ENCODE peak calls at places on chromosome 15, in seven cellular contexts. One of them, this sample, is unnamed.

GRCh38 chr15:88218557-88219214 is 37.9 kb downstream of the NTRK3 start:
- DNase-seq in cardiac fibroblast: no peak
- DNase-seq in PC-3: no peak
- DNase-seq in WERI-Rb-1: peak
- DNase-seq in activated CD8-positive, alpha-beta memory T cell treated with anti-CD3 and anti-CD28 coated beads for 24 hours: no peak
- DNase-seq in MM.1S: peak
- DNase-seq in activated naive CD4-positive, alpha-beta T cell: no peak
- DNase-seq in this sample: no peak

GRCh38 chr15:92883643-92884458 is 16.3 kb upstream of the CHD2 start:
- DNase-seq in cardiac fibroblast: peak
- DNase-seq in activated CD8-positive, alpha-beta memory T cell treated with anti-CD3 and anti-CD28 coated beads for 24 hours: no peak
- DNase-seq in MM.1S: peak
- DNase-seq in WERI-Rb-1: no peak
- DNase-seq in PC-3: no peak
- DNase-seq in activated naive CD4-positive, alpha-beta T cell: no peak
- DNase-seq in this sample: peak

GRCh38 chr15:52295421-52295991 is at the start of gene MYO5C:
- DNase-seq in cardiac fibroblast: peak
- DNase-seq in PC-3: peak
- DNase-seq in WERI-Rb-1: peak
- DNase-seq in MM.1S: peak
- DNase-seq in activated CD8-positive, alpha-beta memory T cell treated with anti-CD3 and anti-CD28 coated beads for 24 hours: no peak
- DNase-seq in activated naive CD4-positive, alpha-beta T cell: no peak
- DNase-seq in this sample: peak

GRCh38 chr15:68578960-68579935 is at the start of gene CORO2B:
- DNase-seq in PC-3: peak
- DNase-seq in WERI-Rb-1: peak
- DNase-seq in MM.1S: no peak
- DNase-seq in activated naive CD4-positive, alpha-beta T cell: no peak
- DNase-seq in activated CD8-positive, alpha-beta memory T cell treated with anti-CD3 and anti-CD28 coated beads for 24 hours: peak
- DNase-seq in cardiac fibroblast: peak
- DNase-seq in this sample: peak

GRCh38 chr15:49372366-49372765 is 50.7 kb upstream of the FGF7 start:
- DNase-seq in PC-3: no peak
- DNase-seq in activated naive CD4-positive, alpha-beta T cell: no peak
- DNase-seq in WERI-Rb-1: no peak
- DNase-seq in activated CD8-positive, alpha-beta memory T cell treated with anti-CD3 and anti-CD28 coated beads for 24 hours: no peak
- DNase-seq in MM.1S: no peak
- DNase-seq in cardiac fibroblast: no peak
- DNase-seq in this sample: no peak

GRCh38 chr15:31150732-31151212 is 49.2 kb upstream of the TRPM1 start:
- DNase-seq in activated CD8-positive, alpha-beta memory T cell treated with anti-CD3 and anti-CD28 coated beads for 24 hours: peak
- DNase-seq in cardiac fibroblast: no peak
- DNase-seq in WERI-Rb-1: no peak
- DNase-seq in PC-3: no peak
- DNase-seq in MM.1S: no peak
- DNase-seq in activated naive CD4-positive, alpha-beta T cell: no peak
- DNase-seq in this sample: no peak

GRCh38 chr15:51641490-51642135 is 19.0 kb upstream of the DMXL2 start:
- DNase-seq in PC-3: no peak
- DNase-seq in WERI-Rb-1: no peak
- DNase-seq in cardiac fibroblast: no peak
- DNase-seq in activated CD8-positive, alpha-beta memory T cell treated with anti-CD3 and anti-CD28 coated beads for 24 hours: no peak
- DNase-seq in MM.1S: no peak
- DNase-seq in activated naive CD4-positive, alpha-beta T cell: no peak
- DNase-seq in this sample: no peak

GRCh38 chr15:50765202-50765967 is at the start of gene SPPL2A:
- DNase-seq in activated naive CD4-positive, alpha-beta T cell: peak
- DNase-seq in activated CD8-positive, alpha-beta memory T cell treated with anti-CD3 and anti-CD28 coated beads for 24 hours: peak
- DNase-seq in WERI-Rb-1: peak
- DNase-seq in cardiac fibroblast: peak
- DNase-seq in PC-3: peak
- DNase-seq in MM.1S: peak
- DNase-seq in this sample: peak

GRCh38 chr15:62407216-62407615 is 242.1 kb upstream of the C2CD4B start:
- DNase-seq in WERI-Rb-1: no peak
- DNase-seq in MM.1S: no peak
- DNase-seq in PC-3: no peak
- DNase-seq in cardiac fibroblast: no peak
- DNase-seq in activated naive CD4-positive, alpha-beta T cell: no peak
- DNase-seq in activated CD8-positive, alpha-beta memory T cell treated with anti-CD3 and anti-CD28 coated beads for 24 hours: no peak
- DNase-seq in this sample: peak

GRCh38 chr15:88605507-88606436 is 15.4 kb upstream of the AEN start:
- DNase-seq in cardiac fibroblast: peak
- DNase-seq in PC-3: no peak
- DNase-seq in activated CD8-positive, alpha-beta memory T cell treated with anti-CD3 and anti-CD28 coated beads for 24 hours: peak
- DNase-seq in WERI-Rb-1: peak
- DNase-seq in MM.1S: peak
- DNase-seq in activated naive CD4-positive, alpha-beta T cell: no peak
- DNase-seq in this sample: peak

GRCh38 chr15:67334973-67335372 is 80.4 kb downstream of the IQCH start:
- DNase-seq in MM.1S: no peak
- DNase-seq in PC-3: no peak
- DNase-seq in activated naive CD4-positive, alpha-beta T cell: no peak
- DNase-seq in cardiac fibroblast: no peak
- DNase-seq in WERI-Rb-1: peak
- DNase-seq in activated CD8-positive, alpha-beta memory T cell treated with anti-CD3 and anti-CD28 coated beads for 24 hours: no peak
- DNase-seq in this sample: no peak

GRCh38 chr15:30997270-30997669 is 5.8 kb upstream of the MTMR10 start:
- DNase-seq in activated CD8-positive, alpha-beta memory T cell treated with anti-CD3 and anti-CD28 coated beads for 24 hours: no peak
- DNase-seq in PC-3: no peak
- DNase-seq in activated naive CD4-positive, alpha-beta T cell: no peak
- DNase-seq in cardiac fibroblast: no peak
- DNase-seq in MM.1S: no peak
- DNase-seq in WERI-Rb-1: no peak
- DNase-seq in this sample: no peak

GRCh38 chr15:63833246-63833696 is 477 bp downstream of the HERC1 start:
- DNase-seq in WERI-Rb-1: peak
- DNase-seq in MM.1S: peak
- DNase-seq in cardiac fibroblast: peak
- DNase-seq in activated naive CD4-positive, alpha-beta T cell: no peak
- DNase-seq in activated CD8-positive, alpha-beta memory T cell treated with anti-CD3 and anti-CD28 coated beads for 24 hours: peak
- DNase-seq in PC-3: peak
- DNase-seq in this sample: peak

GRCh38 chr15:72179950-72180581 is 17.5 kb downstream of the GRAMD2A start:
- DNase-seq in cardiac fibroblast: peak
- DNase-seq in activated naive CD4-positive, alpha-beta T cell: no peak
- DNase-seq in WERI-Rb-1: peak
- DNase-seq in MM.1S: no peak
- DNase-seq in activated CD8-positive, alpha-beta memory T cell treated with anti-CD3 and anti-CD28 coated beads for 24 hours: no peak
- DNase-seq in PC-3: no peak
- DNase-seq in this sample: peak

GRCh38 chr15:98999233-98999632 is 8.4 kb downstream of the PGPEP1L start:
- DNase-seq in PC-3: no peak
- DNase-seq in activated naive CD4-positive, alpha-beta T cell: no peak
- DNase-seq in cardiac fibroblast: no peak
- DNase-seq in activated CD8-positive, alpha-beta memory T cell treated with anti-CD3 and anti-CD28 coated beads for 24 hours: no peak
- DNase-seq in WERI-Rb-1: no peak
- DNase-seq in MM.1S: no peak
- DNase-seq in this sample: no peak

GRCh38 chr15:48530528-48530927 is 115.0 kb downstream of the FBN1 start:
- DNase-seq in activated naive CD4-positive, alpha-beta T cell: no peak
- DNase-seq in cardiac fibroblast: no peak
- DNase-seq in activated CD8-positive, alpha-beta memory T cell treated with anti-CD3 and anti-CD28 coated beads for 24 hours: no peak
- DNase-seq in WERI-Rb-1: no peak
- DNase-seq in PC-3: no peak
- DNase-seq in MM.1S: no peak
- DNase-seq in this sample: no peak

GRCh38 chr15:40379853-40380252 is 2.7 kb upstream of the KNSTRN start:
- DNase-seq in MM.1S: no peak
- DNase-seq in PC-3: peak
- DNase-seq in WERI-Rb-1: no peak
- DNase-seq in cardiac fibroblast: peak
- DNase-seq in activated naive CD4-positive, alpha-beta T cell: no peak
- DNase-seq in activated CD8-positive, alpha-beta memory T cell treated with anti-CD3 and anti-CD28 coated beads for 24 hours: no peak
- DNase-seq in this sample: peak

GRCh38 chr15:70376031-70376928 is 278.6 kb upstream of the TLE3 start:
- DNase-seq in MM.1S: no peak
- DNase-seq in PC-3: no peak
- DNase-seq in activated naive CD4-positive, alpha-beta T cell: no peak
- DNase-seq in cardiac fibroblast: peak
- DNase-seq in WERI-Rb-1: no peak
- DNase-seq in activated CD8-positive, alpha-beta memory T cell treated with anti-CD3 and anti-CD28 coated beads for 24 hours: peak
- DNase-seq in this sample: no peak

GRCh38 chr15:39125904-39126303 is 455.0 kb upstream of the THBS1 start:
- DNase-seq in PC-3: peak
- DNase-seq in activated naive CD4-positive, alpha-beta T cell: no peak
- DNase-seq in cardiac fibroblast: peak
- DNase-seq in MM.1S: peak
- DNase-seq in WERI-Rb-1: peak
- DNase-seq in activated CD8-positive, alpha-beta memory T cell treated with anti-CD3 and anti-CD28 coated beads for 24 hours: no peak
- DNase-seq in this sample: peak

GRCh38 chr15:38872732-38873131 is 308.1 kb upstream of the RASGRP1 start:
- DNase-seq in activated CD8-positive, alpha-beta memory T cell treated with anti-CD3 and anti-CD28 coated beads for 24 hours: no peak
- DNase-seq in cardiac fibroblast: no peak
- DNase-seq in PC-3: no peak
- DNase-seq in WERI-Rb-1: no peak
- DNase-seq in MM.1S: no peak
- DNase-seq in activated naive CD4-positive, alpha-beta T cell: no peak
- DNase-seq in this sample: no peak

GRCh38 chr15:68991723-68992122 is 22.8 kb upstream of the NOX5 start:
- DNase-seq in activated naive CD4-positive, alpha-beta T cell: no peak
- DNase-seq in activated CD8-positive, alpha-beta memory T cell treated with anti-CD3 and anti-CD28 coated beads for 24 hours: no peak
- DNase-seq in cardiac fibroblast: no peak
- DNase-seq in MM.1S: no peak
- DNase-seq in PC-3: no peak
- DNase-seq in WERI-Rb-1: peak
- DNase-seq in this sample: no peak

GRCh38 chr15:70093481-70094309 is 4.0 kb downstream of the TLE3 start:
- DNase-seq in activated CD8-positive, alpha-beta memory T cell treated with anti-CD3 and anti-CD28 coated beads for 24 hours: no peak
- DNase-seq in PC-3: peak
- DNase-seq in MM.1S: no peak
- DNase-seq in activated naive CD4-positive, alpha-beta T cell: no peak
- DNase-seq in cardiac fibroblast: peak
- DNase-seq in WERI-Rb-1: no peak
- DNase-seq in this sample: no peak

GRCh38 chr15:59168536-59168935 is 38.1 kb upstream of the LDHAL6B start:
- DNase-seq in activated CD8-positive, alpha-beta memory T cell treated with anti-CD3 and anti-CD28 coated beads for 24 hours: no peak
- DNase-seq in MM.1S: no peak
- DNase-seq in activated naive CD4-positive, alpha-beta T cell: no peak
- DNase-seq in cardiac fibroblast: peak
- DNase-seq in WERI-Rb-1: no peak
- DNase-seq in PC-3: peak
- DNase-seq in this sample: peak

GRCh38 chr15:78620021-78620838 is 566 bp downstream of the CHRNA3 start:
- DNase-seq in activated CD8-positive, alpha-beta memory T cell treated with anti-CD3 and anti-CD28 coated beads for 24 hours: peak
- DNase-seq in activated naive CD4-positive, alpha-beta T cell: no peak
- DNase-seq in PC-3: no peak
- DNase-seq in MM.1S: no peak
- DNase-seq in WERI-Rb-1: peak
- DNase-seq in cardiac fibroblast: peak
- DNase-seq in this sample: peak

GRCh38 chr15:89783111-89783860 is 7.2 kb downstream of the MESP2 start:
- DNase-seq in activated naive CD4-positive, alpha-beta T cell: no peak
- DNase-seq in cardiac fibroblast: peak
- DNase-seq in activated CD8-positive, alpha-beta memory T cell treated with anti-CD3 and anti-CD28 coated beads for 24 hours: no peak
- DNase-seq in PC-3: no peak
- DNase-seq in MM.1S: no peak
- DNase-seq in WERI-Rb-1: peak
- DNase-seq in this sample: no peak

GRCh38 chr15:78341057-78341763 is 1.1 kb downstream of the CRABP1 start:
- DNase-seq in MM.1S: no peak
- DNase-seq in WERI-Rb-1: no peak
- DNase-seq in activated naive CD4-positive, alpha-beta T cell: no peak
- DNase-seq in PC-3: no peak
- DNase-seq in cardiac fibroblast: no peak
- DNase-seq in activated CD8-positive, alpha-beta memory T cell treated with anti-CD3 and anti-CD28 coated beads for 24 hours: no peak
- DNase-seq in this sample: no peak

GRCh38 chr15:33915571-33916407 is 52.5 kb upstream of the CHRM5 start:
- DNase-seq in PC-3: no peak
- DNase-seq in WERI-Rb-1: peak
- DNase-seq in activated CD8-positive, alpha-beta memory T cell treated with anti-CD3 and anti-CD28 coated beads for 24 hours: no peak
- DNase-seq in cardiac fibroblast: peak
- DNase-seq in activated naive CD4-positive, alpha-beta T cell: no peak
- DNase-seq in MM.1S: peak
- DNase-seq in this sample: no peak

GRCh38 chr15:78075490-78076230 is 1.9 kb downstream of the TBC1D2B start:
- DNase-seq in activated naive CD4-positive, alpha-beta T cell: no peak
- DNase-seq in MM.1S: no peak
- DNase-seq in WERI-Rb-1: no peak
- DNase-seq in PC-3: peak
- DNase-seq in cardiac fibroblast: peak
- DNase-seq in activated CD8-positive, alpha-beta memory T cell treated with anti-CD3 and anti-CD28 coated beads for 24 hours: no peak
- DNase-seq in this sample: peak

GRCh38 chr15:74438696-74439316 is 5.0 kb upstream of the SEMA7A start:
- DNase-seq in WERI-Rb-1: peak
- DNase-seq in MM.1S: peak
- DNase-seq in activated CD8-positive, alpha-beta memory T cell treated with anti-CD3 and anti-CD28 coated beads for 24 hours: peak
- DNase-seq in cardiac fibroblast: peak
- DNase-seq in PC-3: peak
- DNase-seq in activated naive CD4-positive, alpha-beta T cell: peak
- DNase-seq in this sample: peak

GRCh38 chr15:91338763-91339162 is 238.7 kb downstream of the SV2B start:
- DNase-seq in activated CD8-positive, alpha-beta memory T cell treated with anti-CD3 and anti-CD28 coated beads for 24 hours: no peak
- DNase-seq in PC-3: peak
- DNase-seq in MM.1S: peak
- DNase-seq in WERI-Rb-1: no peak
- DNase-seq in activated naive CD4-positive, alpha-beta T cell: no peak
- DNase-seq in cardiac fibroblast: peak
- DNase-seq in this sample: no peak

GRCh38 chr15:89433686-89434085 is 62.7 kb downstream of the RHCG start:
- DNase-seq in PC-3: no peak
- DNase-seq in activated CD8-positive, alpha-beta memory T cell treated with anti-CD3 and anti-CD28 coated beads for 24 hours: no peak
- DNase-seq in activated naive CD4-positive, alpha-beta T cell: no peak
- DNase-seq in WERI-Rb-1: no peak
- DNase-seq in cardiac fibroblast: no peak
- DNase-seq in MM.1S: no peak
- DNase-seq in this sample: no peak

GRCh38 chr15:61890106-61890505 is 170.1 kb downstream of the VPS13C start:
- DNase-seq in activated naive CD4-positive, alpha-beta T cell: no peak
- DNase-seq in PC-3: peak
- DNase-seq in WERI-Rb-1: no peak
- DNase-seq in activated CD8-positive, alpha-beta memory T cell treated with anti-CD3 and anti-CD28 coated beads for 24 hours: no peak
- DNase-seq in MM.1S: no peak
- DNase-seq in cardiac fibroblast: peak
- DNase-seq in this sample: no peak

GRCh38 chr15:66253643-66254363 is at the start of gene MEGF11:
- DNase-seq in activated CD8-positive, alpha-beta memory T cell treated with anti-CD3 and anti-CD28 coated beads for 24 hours: no peak
- DNase-seq in MM.1S: no peak
- DNase-seq in WERI-Rb-1: peak
- DNase-seq in PC-3: peak
- DNase-seq in activated naive CD4-positive, alpha-beta T cell: no peak
- DNase-seq in cardiac fibroblast: peak
- DNase-seq in this sample: no peak